ENCODE peak calls at places on chromosomes 16 and 17, in ten cellular contexts. One of them, this sample, is unnamed.

GRCh38 chr17:72713701-72714100 is 378.8 kb downstream of the SLC39A11 start:
- DNase-seq in epithelial cell of esophagus: no peak
- DNase-seq in AG04450: no peak
- DNase-seq in mucosa of descending colon: no peak
- DNase-seq in AG09319: no peak
- DNase-seq in CD8-positive, alpha-beta T cell: no peak
- DNase-seq in K562: no peak
- DNase-seq in PC-9: no peak
- DNase-seq in fibroblast of pulmonary artery: no peak
- DNase-seq in lower leg skin: no peak
- DNase-seq in this sample: no peak

GRCh38 chr16:66003196-66003595 is 363.3 kb upstream of the CDH5 start:
- DNase-seq in PC-9: no peak
- DNase-seq in K562: no peak
- DNase-seq in mucosa of descending colon: no peak
- DNase-seq in lower leg skin: no peak
- DNase-seq in AG09319: peak
- DNase-seq in CD8-positive, alpha-beta T cell: no peak
- DNase-seq in epithelial cell of esophagus: peak
- DNase-seq in AG04450: peak
- DNase-seq in fibroblast of pulmonary artery: no peak
- DNase-seq in this sample: no peak

GRCh38 chr17:65297384-65297783 is 160.2 kb downstream of the RGS9 start:
- DNase-seq in AG04450: no peak
- DNase-seq in AG09319: no peak
- DNase-seq in PC-9: no peak
- DNase-seq in CD8-positive, alpha-beta T cell: no peak
- DNase-seq in fibroblast of pulmonary artery: peak
- DNase-seq in lower leg skin: no peak
- DNase-seq in mucosa of descending colon: no peak
- DNase-seq in epithelial cell of esophagus: peak
- DNase-seq in K562: no peak
- DNase-seq in this sample: no peak

GRCh38 chr16:2686912-2687507 is 4.7 kb downstream of the KCTD5 start:
- DNase-seq in AG04450: no peak
- DNase-seq in fibroblast of pulmonary artery: no peak
- DNase-seq in epithelial cell of esophagus: no peak
- DNase-seq in mucosa of descending colon: peak
- DNase-seq in CD8-positive, alpha-beta T cell: peak
- DNase-seq in PC-9: no peak
- DNase-seq in K562: peak
- DNase-seq in AG09319: no peak
- DNase-seq in lower leg skin: no peak
- DNase-seq in this sample: no peak

GRCh38 chr17:6232768-6233130 is 162.6 kb downstream of the WSCD1 start:
- DNase-seq in CD8-positive, alpha-beta T cell: no peak
- DNase-seq in AG09319: no peak
- DNase-seq in AG04450: no peak
- DNase-seq in lower leg skin: no peak
- DNase-seq in fibroblast of pulmonary artery: no peak
- DNase-seq in PC-9: no peak
- DNase-seq in epithelial cell of esophagus: no peak
- DNase-seq in mucosa of descending colon: no peak
- DNase-seq in K562: no peak
- DNase-seq in this sample: no peak

GRCh38 chr17:60901222-60901621 is 223.6 kb downstream of the BCAS3 start:
- DNase-seq in epithelial cell of esophagus: peak
- DNase-seq in CD8-positive, alpha-beta T cell: no peak
- DNase-seq in K562: no peak
- DNase-seq in AG04450: no peak
- DNase-seq in fibroblast of pulmonary artery: peak
- DNase-seq in PC-9: no peak
- DNase-seq in mucosa of descending colon: no peak
- DNase-seq in lower leg skin: no peak
- DNase-seq in AG09319: no peak
- DNase-seq in this sample: no peak

GRCh38 chr17:81251943-81252301 is 12.8 kb downstream of the NDUFAF8 start:
- DNase-seq in CD8-positive, alpha-beta T cell: no peak
- DNase-seq in epithelial cell of esophagus: no peak
- DNase-seq in AG04450: no peak
- DNase-seq in AG09319: no peak
- DNase-seq in lower leg skin: no peak
- DNase-seq in K562: no peak
- DNase-seq in mucosa of descending colon: peak
- DNase-seq in PC-9: no peak
- DNase-seq in fibroblast of pulmonary artery: no peak
- DNase-seq in this sample: no peak

GRCh38 chr16:80718480-80719220 is 85.7 kb downstream of the CDYL2 start:
- DNase-seq in epithelial cell of esophagus: peak
- DNase-seq in fibroblast of pulmonary artery: peak
- DNase-seq in K562: no peak
- DNase-seq in CD8-positive, alpha-beta T cell: no peak
- DNase-seq in AG04450: no peak
- DNase-seq in lower leg skin: peak
- DNase-seq in PC-9: peak
- DNase-seq in AG09319: no peak
- DNase-seq in mucosa of descending colon: no peak
- DNase-seq in this sample: no peak

GRCh38 chr17:79809530-79810137 is 12.8 kb upstream of the CBX8 start:
- DNase-seq in AG04450: no peak
- DNase-seq in lower leg skin: no peak
- DNase-seq in epithelial cell of esophagus: no peak
- DNase-seq in mucosa of descending colon: peak
- DNase-seq in PC-9: no peak
- DNase-seq in K562: no peak
- DNase-seq in CD8-positive, alpha-beta T cell: no peak
- DNase-seq in AG09319: no peak
- DNase-seq in fibroblast of pulmonary artery: no peak
- DNase-seq in this sample: no peak

DNA sequence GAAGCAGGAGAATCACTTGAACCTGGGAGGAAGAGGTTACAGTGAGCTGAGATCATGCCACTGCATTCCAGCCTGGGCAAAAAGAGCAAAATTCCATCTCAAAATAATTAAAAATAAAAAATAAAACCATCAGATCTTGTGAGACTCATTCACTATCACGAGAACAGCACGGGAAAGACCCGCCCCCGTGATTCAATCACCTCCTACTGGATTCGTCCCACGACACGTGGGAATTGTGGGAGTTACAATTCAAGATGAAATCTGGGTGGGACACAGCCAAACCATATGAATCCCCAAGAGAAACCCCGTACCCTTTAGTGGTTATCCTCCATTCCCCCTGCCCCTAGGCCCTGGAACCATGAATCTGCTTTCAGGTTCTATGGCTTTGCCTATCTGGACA is 15.4 kb upstream of the MGAT5B start:
- DNase-seq in AG04450: no peak
- DNase-seq in CD8-positive, alpha-beta T cell: no peak
- DNase-seq in K562: no peak
- DNase-seq in epithelial cell of esophagus: no peak
- DNase-seq in fibroblast of pulmonary artery: no peak
- DNase-seq in PC-9: no peak
- DNase-seq in mucosa of descending colon: no peak
- DNase-seq in AG09319: no peak
- DNase-seq in lower leg skin: no peak
- DNase-seq in this sample: no peak
- TF ChIP-seq CTCF in AG04450: no peak
- TF ChIP-seq CTCF in CD8-positive, alpha-beta T cell: no peak
- TF ChIP-seq CTCF in K562: no peak
- TF ChIP-seq CTCF in epithelial cell of esophagus: no peak
- TF ChIP-seq CTCF in fibroblast of pulmonary artery: no peak
- TF ChIP-seq CTCF in PC-9: no peak
- TF ChIP-seq CTCF in mucosa of descending colon: no peak
- TF ChIP-seq CTCF in AG09319: no peak
- TF ChIP-seq CTCF in lower leg skin: no peak
- TF ChIP-seq CTCF in this sample: no peak

GRCh38 chr17:8376302-8377067 is at the start of gene KRABD2:
- DNase-seq in lower leg skin: peak
- DNase-seq in PC-9: peak
- DNase-seq in mucosa of descending colon: peak
- DNase-seq in AG09319: peak
- DNase-seq in K562: peak
- DNase-seq in AG04450: peak
- DNase-seq in fibroblast of pulmonary artery: peak
- DNase-seq in epithelial cell of esophagus: peak
- DNase-seq in CD8-positive, alpha-beta T cell: peak
- DNase-seq in this sample: peak
- TF ChIP-seq CTCF in lower leg skin: no peak
- TF ChIP-seq CTCF in PC-9: peak
- TF ChIP-seq CTCF in mucosa of descending colon: peak
- TF ChIP-seq CTCF in AG09319: peak
- TF ChIP-seq CTCF in K562: peak
- TF ChIP-seq CTCF in AG04450: peak
- TF ChIP-seq CTCF in fibroblast of pulmonary artery: peak
- TF ChIP-seq CTCF in epithelial cell of esophagus: peak
- TF ChIP-seq CTCF in CD8-positive, alpha-beta T cell: peak
- TF ChIP-seq CTCF in this sample: peak

DNA sequence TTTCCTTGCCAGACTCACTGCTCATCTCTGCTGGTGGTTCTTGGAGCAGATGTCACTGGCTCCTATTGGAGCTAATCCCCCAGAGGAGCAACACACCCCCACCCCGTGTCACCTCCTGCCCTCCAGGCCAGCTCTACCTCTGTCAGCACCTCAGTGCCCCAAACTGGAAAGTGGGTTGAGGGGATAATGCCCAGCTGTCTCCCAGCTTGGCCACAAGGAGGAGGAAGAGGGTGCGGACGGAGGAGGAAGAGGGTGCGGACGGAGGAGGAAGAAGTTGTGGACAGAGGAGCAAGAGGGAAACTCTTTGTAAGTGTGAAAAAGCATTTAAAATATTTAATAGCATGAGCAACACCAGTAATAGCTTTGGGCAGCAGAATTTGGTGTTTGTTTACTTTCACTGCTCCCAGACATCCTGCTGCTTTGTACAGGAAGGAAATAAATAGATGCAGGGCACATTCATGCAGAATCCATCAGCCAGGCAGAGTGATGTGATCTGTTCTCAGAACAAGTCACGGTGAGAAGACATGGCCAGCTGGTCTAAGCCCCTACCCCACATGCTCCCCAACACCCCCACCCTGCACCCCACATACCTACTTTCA is 82.5 kb downstream of the C17orf67 start:
- DNase-seq in AG04450: no peak
- DNase-seq in fibroblast of pulmonary artery: no peak
- DNase-seq in PC-9: no peak
- DNase-seq in lower leg skin: no peak
- DNase-seq in K562: no peak
- DNase-seq in epithelial cell of esophagus: no peak
- DNase-seq in AG09319: no peak
- DNase-seq in mucosa of descending colon: no peak
- DNase-seq in CD8-positive, alpha-beta T cell: no peak
- DNase-seq in this sample: no peak
- TF ChIP-seq CTCF in AG04450: peak
- TF ChIP-seq CTCF in fibroblast of pulmonary artery: no peak
- TF ChIP-seq CTCF in PC-9: no peak
- TF ChIP-seq CTCF in lower leg skin: no peak
- TF ChIP-seq CTCF in K562: peak
- TF ChIP-seq CTCF in epithelial cell of esophagus: no peak
- TF ChIP-seq CTCF in AG09319: no peak
- TF ChIP-seq CTCF in mucosa of descending colon: no peak
- TF ChIP-seq CTCF in CD8-positive, alpha-beta T cell: no peak
- TF ChIP-seq CTCF in this sample: no peak

DNA sequence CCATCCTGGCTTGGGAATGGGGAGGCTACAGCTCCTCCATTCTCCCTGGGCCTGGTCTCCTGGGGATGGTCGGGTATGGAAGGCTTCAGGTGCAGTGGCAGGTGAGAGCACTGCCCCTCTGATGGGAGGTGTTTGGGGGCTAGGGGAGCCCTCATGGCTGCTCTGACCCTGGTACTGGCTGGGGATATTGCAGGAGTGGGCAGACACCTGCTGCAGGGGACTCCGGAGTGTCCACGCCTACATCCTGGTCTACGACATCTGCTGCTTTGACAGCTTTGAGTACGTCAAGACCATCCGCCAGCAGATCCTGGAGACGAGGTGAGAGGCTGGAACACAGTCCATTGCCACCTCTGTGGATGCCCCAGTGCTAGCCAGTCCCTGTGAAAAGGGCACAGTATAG is 8.8 kb downstream of the RASL10B start:
- DNase-seq in AG09319: no peak
- DNase-seq in mucosa of descending colon: no peak
- DNase-seq in lower leg skin: no peak
- DNase-seq in K562: no peak
- DNase-seq in fibroblast of pulmonary artery: no peak
- DNase-seq in CD8-positive, alpha-beta T cell: no peak
- DNase-seq in AG04450: no peak
- DNase-seq in epithelial cell of esophagus: no peak
- DNase-seq in PC-9: no peak
- DNase-seq in this sample: no peak
- TF ChIP-seq CTCF in AG09319: no peak
- TF ChIP-seq CTCF in mucosa of descending colon: no peak
- TF ChIP-seq CTCF in lower leg skin: no peak
- TF ChIP-seq CTCF in K562: no peak
- TF ChIP-seq CTCF in fibroblast of pulmonary artery: no peak
- TF ChIP-seq CTCF in CD8-positive, alpha-beta T cell: no peak
- TF ChIP-seq CTCF in AG04450: no peak
- TF ChIP-seq CTCF in epithelial cell of esophagus: no peak
- TF ChIP-seq CTCF in PC-9: no peak
- TF ChIP-seq CTCF in this sample: no peak

GRCh38 chr17:10018461-10018891 is 113.4 kb upstream of the RCVRN start:
- DNase-seq in PC-9: no peak
- DNase-seq in AG04450: no peak
- DNase-seq in mucosa of descending colon: no peak
- DNase-seq in fibroblast of pulmonary artery: no peak
- DNase-seq in AG09319: no peak
- DNase-seq in epithelial cell of esophagus: no peak
- DNase-seq in K562: no peak
- DNase-seq in lower leg skin: no peak
- DNase-seq in CD8-positive, alpha-beta T cell: no peak
- DNase-seq in this sample: no peak

GRCh38 chr17:10019941-10020403 is 114.9 kb upstream of the RCVRN start:
- DNase-seq in K562: no peak
- DNase-seq in AG04450: no peak
- DNase-seq in fibroblast of pulmonary artery: no peak
- DNase-seq in mucosa of descending colon: no peak
- DNase-seq in lower leg skin: no peak
- DNase-seq in epithelial cell of esophagus: no peak
- DNase-seq in AG09319: no peak
- DNase-seq in CD8-positive, alpha-beta T cell: no peak
- DNase-seq in PC-9: no peak
- DNase-seq in this sample: peak

GRCh38 chr17:10022416-10022815 is 117.3 kb upstream of the RCVRN start:
- DNase-seq in AG09319: no peak
- DNase-seq in mucosa of descending colon: no peak
- DNase-seq in AG04450: no peak
- DNase-seq in lower leg skin: no peak
- DNase-seq in PC-9: no peak
- DNase-seq in fibroblast of pulmonary artery: no peak
- DNase-seq in epithelial cell of esophagus: no peak
- DNase-seq in K562: no peak
- DNase-seq in CD8-positive, alpha-beta T cell: no peak
- DNase-seq in this sample: no peak

GRCh38 chr17:10025224-10025623 is 120.2 kb upstream of the RCVRN start:
- DNase-seq in mucosa of descending colon: no peak
- DNase-seq in K562: no peak
- DNase-seq in AG09319: no peak
- DNase-seq in fibroblast of pulmonary artery: no peak
- DNase-seq in AG04450: no peak
- DNase-seq in PC-9: no peak
- DNase-seq in epithelial cell of esophagus: no peak
- DNase-seq in CD8-positive, alpha-beta T cell: no peak
- DNase-seq in lower leg skin: no peak
- DNase-seq in this sample: no peak

GRCh38 chr17:10021239-10021638 is 116.2 kb upstream of the RCVRN start:
- DNase-seq in CD8-positive, alpha-beta T cell: no peak
- DNase-seq in fibroblast of pulmonary artery: no peak
- DNase-seq in PC-9: no peak
- DNase-seq in lower leg skin: no peak
- DNase-seq in AG09319: no peak
- DNase-seq in K562: no peak
- DNase-seq in epithelial cell of esophagus: no peak
- DNase-seq in mucosa of descending colon: no peak
- DNase-seq in AG04450: no peak
- DNase-seq in this sample: peak
- TF ChIP-seq CTCF in CD8-positive, alpha-beta T cell: no peak
- TF ChIP-seq CTCF in fibroblast of pulmonary artery: no peak
- TF ChIP-seq CTCF in PC-9: no peak
- TF ChIP-seq CTCF in lower leg skin: no peak
- TF ChIP-seq CTCF in AG09319: no peak
- TF ChIP-seq CTCF in K562: no peak
- TF ChIP-seq CTCF in epithelial cell of esophagus: no peak
- TF ChIP-seq CTCF in mucosa of descending colon: no peak
- TF ChIP-seq CTCF in AG04450: no peak
- TF ChIP-seq CTCF in this sample: no peak

This sample was measured in nephron progenitor cell.